ENCODE peak calls at places on chromosomes 2 and 18, in nine cellular contexts. O is stimulated activated CD4-positive, alpha-beta T cell treated with anti-CD3 and anti-CD28 coated beads, Interleukin-1b, Interleukin-23, amount 100 ng/mL, for 4 hours; P is HFFc6; G is NCI-H1105 treated with DMSO at 0.1 percent for 48 hours; Z is activated CD4-positive, alpha-beta T cell treated with anti-CD3 and anti-CD28 coated beads for 1 hour; I is activated gamma-delta T cell treated with Interleukin-2 at 50 U/mL for 16 hours; K is activated CD8-positive, alpha-beta memory T cell treated with anti-CD3 and anti-CD28 coated beads, Interleukin-2, amount 50 U/mL, for 48 hours; J is neural progenitor cell; W is ACHN. S is an unnamed sample.

GRCh38 chr2:67486041-67486796 is 89.1 kb downstream of the ETAA1 start:
- DNase-seq in O (no peak), P (no peak), G (no peak), Z (no peak), I (no peak), K (no peak), J (no peak), W (peak), S (no peak)

GRCh38 chr2:238580486-238580885 is 153.8 kb downstream of the ASB1 start:
- DNase-seq in O (no peak), P (no peak), G (no peak), Z (no peak), I (no peak), K (no peak), J (no peak), W (no peak), S (no peak)

GRCh38 chr2:180394305-180394704 is 387.2 kb upstream of the CWC22 start:
- DNase-seq in O (no peak), P (no peak), G (no peak), Z (no peak), I (no peak), K (no peak), J (no peak), W (peak), S (no peak)

GRCh38 chr2:73059106-73059505 is 12.4 kb downstream of the SFXN5 start:
- DNase-seq in O (no peak), P (no peak), G (no peak), Z (no peak), I (no peak), K (no peak), J (no peak), W (no peak), S (no peak)

GRCh38 chr2:101657787-101658186 is 39.7 kb upstream of the MAP4K4 start:
- DNase-seq in O (no peak), P (no peak), G (no peak), Z (no peak), I (no peak), K (no peak), J (peak), W (no peak), S (no peak)

GRCh38 chr18:31206787-31207381 is 44.2 kb upstream of the DSC1 start:
- DNase-seq in O (no peak), P (no peak), G (peak), Z (no peak), I (no peak), K (no peak), J (peak), W (peak), S (no peak)

GRCh38 chr18:48994044-48994651 is 43.4 kb upstream of the SMAD7 start:
- DNase-seq in O (no peak), P (peak), G (no peak), Z (no peak), I (no peak), K (no peak), J (no peak), W (peak), S (no peak)

GRCh38 chr2:28395334-28396061 is 2.8 kb downstream of the FOSL2 start:
- DNase-seq in O (no peak), P (peak), G (no peak), Z (no peak), I (no peak), K (no peak), J (no peak), W (no peak), S (no peak)

GRCh38 chr18:60895181-60895580 is 438.0 kb upstream of the CDH20 start:
- DNase-seq in O (no peak), P (no peak), G (no peak), Z (no peak), I (no peak), K (no peak), J (no peak), W (no peak), S (no peak)

GRCh38 chr2:219452361-219453317 is 18.0 kb downstream of the SPEG start:
- DNase-seq in O (no peak), P (peak), G (no peak), Z (no peak), I (no peak), K (no peak), J (no peak), W (peak), S (peak)

GRCh38 chr2:217949448-217949847 is 53.3 kb downstream of the TNS1 start:
- DNase-seq in O (no peak), P (no peak), G (no peak), Z (no peak), I (no peak), K (no peak), J (no peak), W (no peak), S (no peak)

GRCh38 chr18:80213173-80213572 is 34.1 kb downstream of the PARD6G start:
- DNase-seq in O (no peak), P (no peak), G (no peak), Z (no peak), I (no peak), K (no peak), J (no peak), W (peak), S (no peak)

GRCh38 chr2:61184263-61184662 is 22.3 kb downstream of the C2orf74 start:
- DNase-seq in O (no peak), P (no peak), G (no peak), Z (no peak), I (no peak), K (no peak), J (no peak), W (no peak), S (no peak)

GRCh38 chr2:162244559-162245031 is 1.4 kb upstream of the FAP start:
- DNase-seq in O (no peak), P (peak), G (no peak), Z (no peak), I (no peak), K (no peak), J (no peak), W (peak), S (no peak)

GRCh38 chr2:42908538-42909200 is 116.3 kb upstream of the HAAO start:
- DNase-seq in O (no peak), P (no peak), G (no peak), Z (no peak), I (no peak), K (no peak), J (no peak), W (no peak), S (no peak)

GRCh38 chr2:121076885-121077549 is 208.0 kb downstream of the TFCP2L1 start:
- DNase-seq in O (peak), P (peak), G (peak), Z (peak), I (peak), K (peak), J (peak), W (peak), S (no peak)